ENCODE peak calls at places on chromosomes 11 and 22, in four cellular contexts. A is stromal cell of bone marrow; J is stimulated activated CD8-positive, alpha-beta memory T cell treated with anti-CD3 and anti-CD28 coated beads, Interleukin-15, amount 100 ng/mL, for 48 hours; V is iPS-NIHi11. Y is an unnamed sample.

GRCh38 chr11:72250661-72251465 is 6.9 kb upstream of the PHOX2A start:
- DNase-seq in A (no peak), V (no peak), J (no peak), Y (no peak)

GRCh38 chr11:65803797-65804492 is 17.1 kb downstream of the OVOL1 start:
- DNase-seq in A (no peak), V (no peak), J (no peak), Y (no peak)

GRCh38 chr11:117837791-117838190 is 13.2 kb upstream of the FXYD2 start:
- DNase-seq in V (no peak), A (no peak), J (no peak), Y (no peak)

GRCh38 chr11:75350743-75351540 is 519 bp downstream of the ARRB1 start:
- DNase-seq in A (no peak), J (peak), V (peak), Y (no peak)

GRCh38 chr11:64110465-64111375 is 55.2 kb downstream of the MACROD1 start:
- DNase-seq in J (no peak), A (no peak), V (no peak), Y (no peak)

GRCh38 chr11:72602250-72602904 is 71.8 kb downstream of the PDE2A start:
- DNase-seq in J (no peak), A (no peak), V (no peak), Y (no peak)

GRCh38 chr11:47337229-47337924 is 15.1 kb downstream of the MYBPC3 start:
- DNase-seq in V (no peak), A (no peak), J (no peak), Y (no peak)

GRCh38 chr11:124219126-124219525 is 21.8 kb upstream of the OR8G1 start:
- DNase-seq in J (no peak), A (no peak), V (no peak), Y (no peak)

GRCh38 chr11:126753990-126754389 is 246.6 kb downstream of the KIRREL3 start:
- DNase-seq in V (no peak), A (no peak), J (no peak), Y (no peak)

GRCh38 chr11:116707250-116707649 is 65.5 kb downstream of the BUD13 start:
- DNase-seq in V (peak), A (no peak), J (no peak), Y (no peak)

GRCh38 chr11:107770546-107770945 is 58.7 kb upstream of the SLN start:
- DNase-seq in A (peak), V (no peak), J (no peak), Y (peak)

GRCh38 chr11:15941206-15941770 is 415.1 kb downstream of the SOX6 start:
- DNase-seq in A (peak), V (peak), J (peak), Y (no peak)

GRCh38 chr11:134098566-134099184 is 29.8 kb downstream of the JAM3 start:
- DNase-seq in A (no peak), V (peak), J (no peak), Y (no peak)

GRCh38 chr11:70326365-70326803 is 55.9 kb downstream of the PPFIA1 start:
- DNase-seq in A (peak), J (no peak), V (no peak), Y (no peak)

GRCh38 chr11:363948-364761 is 5.1 kb upstream of the B4GALNT4 start:
- DNase-seq in A (no peak), V (peak), J (peak), Y (peak)

GRCh38 chr22:27975381-27976013 is 56.4 kb upstream of the PITPNB start:
- DNase-seq in V (no peak), J (no peak), A (no peak), Y (no peak)